ENCODE peak calls at places on chromosome 1, in six cellular contexts. K is stimulated activated CD8-positive, alpha-beta memory T cell treated with anti-CD3 and anti-CD28 coated beads, Interleukin-15, amount 100 ng/mL, for 1 hour; B is GM06990; V is AG08395; Z is fibroblast of lung; A is non-pigmented ciliary epithelial cell. Y is an unnamed sample.

GRCh38 chr1:187001198-187001904 is 172.6 kb downstream of the PLA2G4A start:
- DNase-seq in K (no peak), B (no peak), V (peak), Z (peak), A (peak), Y (peak)

GRCh38 chr1:27643626-27644368 is 8.8 kb upstream of the FGR start:
- DNase-seq in K (peak), B (peak), V (peak), Z (peak), A (no peak), Y (peak)

GRCh38 chr1:11530731-11531311 is 51.9 kb downstream of the DISP3 start:
- DNase-seq in K (no peak), B (no peak), V (no peak), Z (no peak), A (no peak), Y (no peak)

GRCh38 chr1:154938604-154939399 is 2.3 kb upstream of the PMVK start:
- DNase-seq in K (no peak), B (no peak), V (no peak), Z (no peak), A (no peak), Y (no peak)

GRCh38 chr1:115874497-115874896 is 33.6 kb upstream of the NHLH2 start:
- DNase-seq in K (no peak), B (no peak), V (no peak), Z (no peak), A (no peak), Y (no peak)

GRCh38 chr1:200038987-200039848 is 11.7 kb downstream of the NR5A2 start:
- DNase-seq in K (no peak), B (peak), V (peak), Z (no peak), A (no peak), Y (no peak)

GRCh38 chr1:38243106-38243505 is 196.5 kb upstream of the POU3F1 start:
- DNase-seq in K (no peak), B (no peak), V (no peak), Z (no peak), A (no peak), Y (no peak)

GRCh38 chr1:39540504-39541031 is 36.0 kb downstream of the PABPC4 start:
- DNase-seq in K (no peak), B (no peak), V (no peak), Z (peak), A (no peak), Y (peak)

GRCh38 chr1:171188388-171189266 is 3.5 kb downstream of the FMO2 start:
- DNase-seq in K (no peak), B (no peak), V (peak), Z (peak), A (peak), Y (peak)

GRCh38 chr1:206875752-206876380 is 10.4 kb downstream of the IL20 start:
- DNase-seq in K (no peak), B (no peak), V (no peak), Z (no peak), A (no peak), Y (no peak)

GRCh38 chr1:155979525-155980343 is 1.4 kb upstream of the ARHGEF2 start:
- DNase-seq in K (no peak), B (peak), V (no peak), Z (no peak), A (no peak), Y (no peak)

GRCh38 chr1:244239261-244239770 is 188.2 kb downstream of the ZBTB18 start:
- DNase-seq in K (no peak), B (peak), V (no peak), Z (peak), A (no peak), Y (no peak)

GRCh38 chr1:153536618-153537375 is 1.0 kb upstream of the S100A6 start:
- DNase-seq in K (no peak), B (no peak), V (no peak), Z (no peak), A (no peak), Y (no peak)

GRCh38 chr1:26961826-26962225 is 1.6 kb upstream of the KDF1 start:
- DNase-seq in K (no peak), B (no peak), V (peak), Z (peak), A (peak), Y (peak)

GRCh38 chr1:2611621-2612437 is 21.0 kb downstream of the MMEL1 start:
- DNase-seq in K (no peak), B (no peak), V (no peak), Z (no peak), A (no peak), Y (no peak)

GRCh38 chr1:152495066-152495675 is 15.4 kb upstream of the LCE5A start:
- DNase-seq in K (no peak), B (no peak), V (no peak), Z (no peak), A (no peak), Y (peak)

GRCh38 chr1:2981388-2981787 is 39.9 kb upstream of the ACTRT2 start:
- DNase-seq in K (no peak), B (no peak), V (no peak), Z (no peak), A (no peak), Y (no peak)

GRCh38 chr1:3283849-3284248 is 170.6 kb upstream of the ARHGEF16 start:
- DNase-seq in K (no peak), B (no peak), V (peak), Z (peak), A (no peak), Y (peak)

GRCh38 chr1:213745451-213745850 is 242.3 kb upstream of the PROX1 start:
- DNase-seq in K (no peak), B (no peak), V (no peak), Z (no peak), A (no peak), Y (no peak)

GRCh38 chr1:87478231-87478630 is 149.6 kb downstream of the LMO4 start:
- DNase-seq in K (no peak), B (no peak), V (no peak), Z (peak), A (no peak), Y (peak)

GRCh38 chr1:47705517-47706130 is 267.8 kb downstream of the FOXD2 start:
- DNase-seq in K (no peak), B (no peak), V (no peak), Z (peak), A (no peak), Y (no peak)

GRCh38 chr1:116226017-116226416 is 114.8 kb downstream of the MAB21L3 start:
- DNase-seq in K (no peak), B (peak), V (no peak), Z (no peak), A (no peak), Y (no peak)

GRCh38 chr1:212305342-212305741 is 20.1 kb downstream of the PPP2R5A start:
- DNase-seq in K (no peak), B (no peak), V (no peak), Z (no peak), A (no peak), Y (no peak)

GRCh38 chr1:205477759-205478247 is 22.0 kb upstream of the BLACAT1 start:
- DNase-seq in K (no peak), B (no peak), V (peak), Z (peak), A (no peak), Y (peak)

GRCh38 chr1:247007511-247008405 is at the start of gene ZNF695:
- DNase-seq in K (peak), B (peak), V (peak), Z (peak), A (peak), Y (peak)